ENCODE peak calls at places on chromosomes 16 and 17, in four cellular contexts. D is K562, V is HCT116, U is HepG2. J is an unnamed sample.

GRCh38 chr16:89565256-89565505 is 4.7 kb downstream of the RPL13 start:
- DNase-seq in D (no peak), V (no peak), U (no peak), J (no peak)

GRCh38 chr16:80500116-80500859 is 40.5 kb upstream of the DYNLRB2 start:
- DNase-seq in V (no peak), D (no peak), U (no peak), J (no peak)

GRCh38 chr16:85832578-85833539 is 33.4 kb downstream of the COX4I1 start:
- DNase-seq in D (no peak), V (no peak), U (no peak), J (no peak)

GRCh38 chr17:4175921-4176802 is 33.2 kb downstream of the CYB5D2 start:
- DNase-seq in V (no peak), U (no peak), D (no peak), J (no peak)

GRCh38 chr16:14672403-14672971 is 21.6 kb downstream of the PLA2G10 start:
- DNase-seq in U (peak), D (peak), V (no peak), J (no peak)

GRCh38 chr17:75695830-75696271 is 25.4 kb upstream of the ITGB4 start:
- DNase-seq in V (no peak), U (no peak), D (no peak), J (no peak)

GRCh38 chr17:48045270-48046001 is 2.7 kb upstream of the NFE2L1 start:
- DNase-seq in U (no peak), V (no peak), D (peak), J (no peak)

GRCh38 chr17:74604200-74604599 is 12.1 kb upstream of the CD300LD start:
- DNase-seq in V (no peak), U (no peak), D (no peak), J (no peak)

GRCh38 chr16:81456523-81457325 is 12.1 kb downstream of the CMIP start:
- DNase-seq in V (no peak), U (peak), D (no peak), J (no peak)

GRCh38 chr16:46924402-46924801 is 40.2 kb downstream of the GPT2 start:
- DNase-seq in U (no peak), D (no peak), V (no peak), J (no peak)

GRCh38 chr17:12619444-12620199 is 46.1 kb upstream of the MYOCD start:
- DNase-seq in D (no peak), U (no peak), V (no peak), J (no peak)

GRCh38 chr16:29662729-29663019 is 373 bp upstream of the SPN start:
- DNase-seq in U (no peak), V (no peak), D (peak), J (no peak)

GRCh38 chr16:29663829-29664132 is 734 bp downstream of the SPN start:
- DNase-seq in U (no peak), V (no peak), D (no peak), J (no peak)

GRCh38 chr16:29663020-29663828 is at the start of gene SPN:
- DNase-seq in D (peak), V (no peak), U (no peak), J (no peak)

GRCh38 chr16:29665294-29666077 is 2.4 kb downstream of the SPN start:
- DNase-seq in V (no peak), D (peak), U (no peak), J (no peak)

GRCh38 chr16:29664133-29664912 is 1.3 kb downstream of the SPN start:
- DNase-seq in U (no peak), D (peak), V (no peak), J (no peak)
- TF ChIP-seq SIN3A in U (no peak), D (peak), V (no peak), J (no peak)

DNA sequence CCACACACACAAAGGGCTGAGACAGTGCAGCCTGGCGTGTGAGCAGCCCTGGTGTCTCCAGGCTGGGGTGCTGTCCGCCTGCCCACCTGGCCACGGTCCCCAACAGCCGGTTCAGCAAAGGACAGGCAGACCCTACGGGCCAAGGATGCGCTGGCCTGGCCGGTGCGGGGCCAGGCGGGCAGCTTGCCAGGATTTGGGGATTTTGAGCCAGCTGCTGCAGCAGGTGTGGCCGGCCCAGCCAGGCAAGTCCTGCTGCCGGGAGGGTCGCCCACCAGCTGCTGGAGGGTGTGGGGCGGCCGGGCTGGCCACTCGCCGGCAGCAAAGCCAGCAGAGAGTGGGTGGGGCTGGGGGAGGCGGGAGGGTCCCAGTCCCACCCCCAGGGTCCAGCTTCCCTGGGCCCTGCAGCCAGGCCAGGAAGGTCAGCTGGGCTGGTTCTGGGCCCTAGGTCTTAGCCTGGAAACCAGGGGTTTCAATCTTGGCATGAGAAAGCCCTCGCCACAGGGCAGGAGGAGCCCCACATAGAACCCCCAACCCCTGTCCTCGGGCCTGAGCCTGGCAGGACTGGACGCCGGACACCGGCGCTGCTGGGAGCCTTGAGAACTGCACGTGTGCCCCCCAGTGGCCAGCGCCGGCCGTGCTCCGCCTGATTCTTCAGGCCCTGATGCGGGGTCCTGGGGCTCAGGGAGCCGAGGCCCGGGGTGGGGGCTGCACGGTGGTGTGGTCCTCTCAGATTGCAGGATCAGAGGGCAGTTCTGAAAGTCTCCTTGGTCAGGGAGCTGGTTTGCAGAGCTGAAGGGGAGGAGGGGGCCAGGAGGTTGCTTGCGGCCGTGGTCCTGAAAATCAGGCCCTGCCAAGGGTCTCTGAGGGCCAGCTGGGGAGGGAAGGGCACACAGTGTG is 17.6 kb upstream of the SSTR5 start:
- DNase-seq in U (peak), D (peak), V (peak), J (no peak)
- TF ChIP-seq TCF7L2 in U (no peak), D (no peak), V (no peak), J (no peak)

GRCh38 chr17:50127661-50128361 is 2.1 kb downstream of the SAMD14 start:
- DNase-seq in D (no peak), V (no peak), U (no peak), J (no peak)
- TF ChIP-seq SIN3A in D (no peak), V (no peak), U (no peak), J (no peak)

GRCh38 chr17:14149751-14150150 is 80.4 kb downstream of the COX10 start:
- DNase-seq in D (no peak), V (no peak), U (no peak), J (no peak)

GRCh38 chr17:14153374-14153773 is 83.3 kb downstream of the CDRT15 start:
- DNase-seq in U (no peak), D (no peak), V (no peak), J (no peak)

GRCh38 chr17:14150604-14151003 is 81.3 kb downstream of the COX10 start:
- DNase-seq in U (no peak), D (no peak), V (no peak), J (no peak)

GRCh38 chr17:14156689-14157088 is 80.0 kb downstream of the CDRT15 start:
- DNase-seq in U (peak), V (no peak), D (no peak), J (no peak)

GRCh38 chr17:14152726-14153125 is 83.4 kb downstream of the COX10 start:
- DNase-seq in U (no peak), V (no peak), D (no peak), J (no peak)
- TF ChIP-seq TCF7L2 in U (no peak), V (no peak), D (no peak), J (no peak)